ENCODE peak calls at places on chromosome 1, in four cellular contexts. W is OCI-LY7, I is esophagus squamous epithelium, R is cardiac muscle cell. X is an unnamed sample.

GRCh38 chr1:44806025-44806703 is 987 bp downstream of the DYNLT4 start:
- DNase-seq in W (no peak), I (no peak), R (no peak), X (no peak)

GRCh38 chr1:5858844-5859407 is 133.3 kb downstream of the NPHP4 start:
- DNase-seq in W (no peak), I (no peak), R (no peak), X (peak)

GRCh38 chr1:52572387-52572786 is 19.5 kb upstream of the TUT4 start:
- DNase-seq in W (no peak), I (no peak), R (no peak), X (no peak)

GRCh38 chr1:103056423-103056822 is 51.9 kb downstream of the COL11A1 start:
- DNase-seq in W (no peak), I (no peak), R (peak), X (no peak)

GRCh38 chr1:228066416-228066815 is 16.1 kb upstream of the ARF1 start:
- DNase-seq in W (no peak), I (no peak), R (no peak), X (no peak)

GRCh38 chr1:159835366-159835765 is 8.7 kb downstream of the SLAMF8 start:
- DNase-seq in W (no peak), I (no peak), R (no peak), X (no peak)

GRCh38 chr1:205986291-205986690 is 16.9 kb downstream of the RAB7B start:
- DNase-seq in W (no peak), I (no peak), R (no peak), X (no peak)

GRCh38 chr1:165954940-165955339 is 127.5 kb downstream of the UCK2 start:
- DNase-seq in W (no peak), I (no peak), R (peak), X (no peak)

GRCh38 chr1:246280551-246280950 is 226.5 kb downstream of the SMYD3 start:
- DNase-seq in W (no peak), I (no peak), R (peak), X (peak)

GRCh38 chr1:16905112-16905855 is 9.5 kb downstream of the RNU1-2 start:
- DNase-seq in W (peak), I (no peak), R (peak), X (peak)

GRCh38 chr1:205936846-205937707 is 6.2 kb downstream of the SLC26A9 start:
- DNase-seq in W (no peak), I (no peak), R (peak), X (no peak)

GRCh38 chr1:225845097-225845496 is 35.2 kb downstream of the EPHX1 start:
- DNase-seq in W (no peak), I (no peak), R (no peak), X (no peak)

DNA sequence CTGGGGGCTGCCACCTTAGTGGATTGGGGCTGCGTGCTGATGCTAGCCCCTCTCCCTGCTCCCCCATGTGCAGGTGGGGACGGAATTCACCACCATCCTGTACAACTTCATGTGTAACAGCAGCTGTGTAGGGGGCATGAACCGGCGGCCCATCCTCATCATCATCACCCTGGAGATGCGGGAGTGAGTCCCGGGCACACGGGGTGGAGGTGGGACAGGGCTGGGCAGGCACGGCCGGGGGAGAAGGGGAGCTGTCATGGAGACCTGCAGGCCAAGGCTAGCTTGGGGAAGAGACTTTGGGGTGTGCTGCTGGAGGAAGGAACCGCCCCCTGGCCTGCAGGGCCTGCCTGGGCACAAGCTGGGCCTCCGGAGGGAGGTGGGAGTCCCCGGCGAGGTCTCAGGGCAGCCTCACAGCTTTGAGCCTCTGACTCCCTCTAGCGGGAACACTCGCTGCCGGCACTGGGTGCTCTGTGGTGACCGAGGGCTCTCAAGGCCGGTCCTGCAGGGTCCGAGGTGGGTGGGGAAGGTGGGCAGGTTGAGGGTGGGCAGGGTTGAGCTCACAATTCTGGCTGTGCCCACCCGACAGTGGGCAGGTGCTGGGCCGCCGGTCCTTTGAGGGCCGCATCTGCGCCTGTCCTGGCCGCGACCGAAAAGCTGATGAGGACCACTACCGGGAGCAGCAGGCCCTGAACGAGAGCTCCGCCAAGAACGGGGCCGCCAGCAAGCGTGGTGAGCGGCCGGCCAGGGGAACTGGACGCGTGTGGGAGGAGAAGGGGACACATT is 25.0 kb upstream of the CCDC27 start:
- DNase-seq in W (peak), I (no peak), R (peak), X (peak)
- TF ChIP-seq CTCF in W (peak), I (no peak), R (peak), X (peak)

DNA sequence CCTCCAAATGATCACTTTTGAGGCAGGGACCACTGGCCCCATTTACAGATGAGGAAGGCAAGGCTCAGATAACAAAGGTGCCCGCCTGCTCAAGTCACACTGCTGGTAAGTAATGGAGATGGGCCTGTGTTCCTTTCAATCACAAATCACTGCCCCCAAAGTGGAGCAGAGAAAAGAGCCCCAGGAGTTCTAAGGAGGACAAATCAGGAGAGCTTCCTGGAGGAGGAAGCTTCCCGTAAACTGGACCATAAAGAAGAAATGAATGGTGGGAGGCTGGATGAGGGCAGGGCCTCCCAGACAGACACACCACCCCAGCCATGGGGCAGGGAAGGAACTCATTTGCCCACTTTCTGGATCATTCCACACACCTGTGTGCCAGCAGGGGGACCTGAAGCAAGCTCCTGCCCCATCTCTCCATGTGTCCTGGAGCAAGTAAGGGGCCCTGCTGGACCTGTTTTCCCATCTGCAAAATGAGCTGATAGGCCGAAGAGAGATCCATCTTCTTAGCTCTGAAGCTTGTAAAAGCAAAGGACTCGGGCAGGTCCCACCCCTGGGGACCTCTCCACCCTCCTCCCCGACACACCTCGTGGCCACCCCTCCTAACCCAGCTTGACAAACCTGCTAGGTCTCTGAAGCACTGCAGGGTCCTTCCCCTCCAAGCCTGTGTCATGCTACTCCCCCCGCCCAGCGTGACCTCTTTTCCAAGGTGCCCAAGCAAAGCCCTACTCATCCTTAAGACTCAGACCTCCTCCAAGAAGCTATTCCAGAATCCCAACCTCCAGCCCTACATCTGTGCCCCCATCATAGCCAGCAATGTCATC is 5.5 kb downstream of the LAPTM5 start:
- DNase-seq in W (no peak), I (no peak), R (no peak), X (no peak)
- H3K4me3 ChIP-seq in W (peak), I (no peak), R (no peak), X (no peak)

GRCh38 chr1:178942285-178943218 is 71.7 kb upstream of the ANGPTL1 start:
- DNase-seq in W (no peak), I (no peak), R (peak), X (no peak)
- H3K27ac ChIP-seq in W (no peak), I (peak), R (no peak), X (no peak)

DNA sequence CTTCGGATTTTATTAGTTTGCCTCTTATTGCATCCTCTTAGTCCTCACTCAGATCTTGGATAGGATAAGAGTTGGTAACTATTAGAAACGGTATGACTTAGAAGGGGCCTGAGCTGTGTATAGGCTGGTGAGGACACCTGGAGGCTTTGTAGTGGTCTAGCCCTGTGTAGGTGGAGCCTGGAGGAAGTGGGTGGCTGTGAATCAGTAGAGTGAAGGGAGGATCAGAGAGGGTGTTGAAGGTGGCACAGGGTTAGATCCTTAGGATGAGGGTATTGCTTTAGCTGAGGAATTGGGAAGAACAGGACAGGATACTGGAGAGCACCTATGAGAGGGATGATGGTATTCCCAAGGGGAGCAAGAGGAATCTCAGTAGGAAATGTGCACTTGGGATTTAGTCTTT is 5.7 kb downstream of the VANGL1 start:
- DNase-seq in W (no peak), I (no peak), R (no peak), X (no peak)
- TF ChIP-seq CTCF in W (no peak), I (no peak), R (no peak), X (no peak)

GRCh38 chr1:31970873-31971272 is 32.7 kb upstream of the PTP4A2 start:
- DNase-seq in W (no peak), I (no peak), R (no peak), X (no peak)
- H3K4me3 ChIP-seq in W (no peak), I (no peak), R (no peak), X (no peak)

GRCh38 chr1:153767519-153767918 is 7.7 kb upstream of the SLC27A3 start:
- DNase-seq in W (no peak), I (no peak), R (no peak), X (no peak)
- H3K27ac ChIP-seq in W (no peak), I (no peak), R (no peak), X (no peak)

GRCh38 chr1:41620365-41621169 is 136.1 kb upstream of the EDN2 start:
- DNase-seq in W (no peak), I (no peak), R (no peak), X (no peak)
- TF ChIP-seq CTCF in W (no peak), I (no peak), R (no peak), X (no peak)

GRCh38 chr1:202105571-202106339 is 17.0 kb upstream of the GPR37L1 start:
- DNase-seq in W (no peak), I (no peak), R (peak), X (peak)
- H3K4me3 ChIP-seq in W (no peak), I (no peak), R (no peak), X (peak)

DNA sequence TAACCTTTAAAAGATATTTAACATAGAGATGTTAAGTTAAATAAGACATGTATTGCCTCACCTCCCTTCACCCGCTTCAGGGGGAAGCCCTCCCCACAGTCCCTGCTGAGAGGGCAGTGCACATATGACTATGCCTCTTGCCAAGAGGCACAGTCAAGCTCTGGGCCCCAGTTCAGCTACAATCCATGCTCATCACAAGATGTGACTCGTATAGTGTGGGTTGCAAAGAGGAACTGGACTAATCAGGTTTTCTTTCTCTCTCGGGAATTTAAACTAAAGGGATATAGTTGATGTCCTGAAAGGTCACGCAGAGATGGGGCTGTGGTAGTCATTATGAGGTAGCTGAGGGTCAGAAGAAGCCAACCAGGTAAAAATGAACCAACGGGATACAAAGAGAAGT is 35.6 kb downstream of the LYST start:
- DNase-seq in W (no peak), I (no peak), R (peak), X (no peak)
- H3K27ac ChIP-seq in W (no peak), I (no peak), R (no peak), X (no peak)